ENCODE peak calls at places on chromosomes 1 and 21, in nine cellular contexts. P is NCI-H146; N is left ventricle myocardium inferior; A is smooth muscle cell of the brain vasculature; T is NCI-H1694 treated with DMSO at 0.1 percent for 48 hours; C is activated CD4-positive, alpha-beta T cell treated with anti-CD3 and anti-CD28 coated beads, Interleukin-2, amount 10 ng/mL, durations not matched to agents 7 days and 5 days; R is nucleus accumbens; L is glutamatergic neuron; X is stimulated activated CD8-positive, alpha-beta memory T cell treated with anti-CD3 and anti-CD28 coated beads, Interleukin-2, amount 100 ng/mL, for 1 hour. B is an unnamed sample.

GRCh38 chr21:24552491-24552890 is 1054.8 kb downstream of the MRPL39 start:
- DNase-seq in P (no peak), C (no peak), T (no peak), X (no peak), N (no peak), A (no peak), L (no peak), R (no peak), B (no peak)

GRCh38 chr21:38806153-38806941 is 618 bp downstream of the ETS2 start:
- DNase-seq in T (no peak), N (peak), A (no peak), P (peak), L (peak), C (peak), X (no peak), R (no peak), B (no peak)

GRCh38 chr1:36656838-36657237 is 174.1 kb upstream of the CSF3R start:
- DNase-seq in C (no peak), L (no peak), X (no peak), N (no peak), P (no peak), R (no peak), T (no peak), A (no peak), B (no peak)

GRCh38 chr1:221756830-221757551 is 15.1 kb upstream of the DUSP10 start:
- DNase-seq in R (no peak), C (no peak), L (no peak), T (no peak), X (no peak), N (no peak), P (no peak), A (no peak), B (no peak)

GRCh38 chr1:211378844-211379243 is 52.2 kb downstream of the TRAF5 start:
- DNase-seq in T (no peak), A (no peak), R (no peak), P (no peak), L (no peak), C (no peak), X (no peak), N (no peak), B (no peak)

GRCh38 chr1:240999826-241000225 is 357.2 kb downstream of the RGS7 start:
- DNase-seq in A (no peak), P (no peak), N (no peak), T (no peak), C (no peak), X (no peak), L (no peak), R (no peak), B (no peak)

GRCh38 chr1:55234016-55234415 is 18.9 kb upstream of the USP24 start:
- DNase-seq in C (no peak), X (no peak), P (no peak), T (no peak), N (no peak), R (no peak), A (no peak), L (no peak), B (no peak)

GRCh38 chr1:34900775-34901502 is 28.5 kb downstream of the DLGAP3 start:
- DNase-seq in N (no peak), T (no peak), X (no peak), P (no peak), A (no peak), L (no peak), R (no peak), C (no peak), B (no peak)

GRCh38 chr1:94543003-94543402 is 1.4 kb upstream of the F3 start:
- DNase-seq in L (no peak), C (no peak), R (no peak), X (no peak), A (no peak), T (no peak), P (no peak), N (no peak), B (no peak)

GRCh38 chr21:32413697-32414578 is 1.4 kb downstream of the EVA1C start:
- DNase-seq in P (peak), T (no peak), N (no peak), L (no peak), C (no peak), X (no peak), R (no peak), A (no peak), B (no peak)

GRCh38 chr1:151043163-151043562 is 4.4 kb upstream of the C1orf56 start:
- DNase-seq in P (no peak), L (no peak), R (no peak), A (no peak), X (no peak), N (no peak), C (peak), T (no peak), B (no peak)

GRCh38 chr1:203311368-203312301 is 6.3 kb downstream of the BTG2 start:
- DNase-seq in R (no peak), N (no peak), A (no peak), X (no peak), C (no peak), P (no peak), L (no peak), T (no peak), B (no peak)

GRCh38 chr1:24929091-24929875 is 793 bp downstream of the RUNX3 start:
- DNase-seq in A (no peak), R (no peak), C (peak), L (peak), T (no peak), P (peak), X (no peak), N (no peak), B (peak)

GRCh38 chr1:200035956-200036615 is 8.6 kb downstream of the NR5A2 start:
- DNase-seq in N (no peak), L (no peak), R (no peak), C (no peak), P (no peak), X (no peak), A (no peak), T (no peak), B (no peak)

GRCh38 chr21:37087188-37087587 is 14.1 kb downstream of the TTC3 start:
- DNase-seq in P (no peak), X (no peak), L (no peak), N (no peak), C (no peak), T (no peak), R (no peak), A (no peak), B (peak)

GRCh38 chr1:32239790-32240139 is 7.3 kb upstream of the FAM167B start:
- DNase-seq in R (no peak), P (peak), N (no peak), A (no peak), X (no peak), T (no peak), L (peak), C (no peak), B (no peak)

B was measured in A549.